ENCODE peak calls at places on chromosomes 2 and 18, in seven cellular contexts. One of them, this sample, is unnamed.

GRCh38 chr2:241815477-241816430 is 6.8 kb downstream of the NEU4 start:
- DNase-seq in dorsolateral prefrontal cortex: no peak
- DNase-seq in body of pancreas: no peak
- DNase-seq in fibroblast of lung: no peak
- DNase-seq in MM.1S: no peak
- DNase-seq in IMR-90: no peak
- DNase-seq in RWPE1: no peak
- DNase-seq in this sample: no peak

GRCh38 chr2:220147186-220147585 is 519.8 kb downstream of the SLC4A3 start:
- DNase-seq in body of pancreas: no peak
- DNase-seq in fibroblast of lung: peak
- DNase-seq in MM.1S: no peak
- DNase-seq in RWPE1: no peak
- DNase-seq in IMR-90: peak
- DNase-seq in dorsolateral prefrontal cortex: no peak
- DNase-seq in this sample: peak

GRCh38 chr2:219125225-219125885 is 35.3 kb downstream of the NHEJ1 start:
- DNase-seq in IMR-90: peak
- DNase-seq in MM.1S: no peak
- DNase-seq in RWPE1: peak
- DNase-seq in dorsolateral prefrontal cortex: no peak
- DNase-seq in body of pancreas: no peak
- DNase-seq in fibroblast of lung: peak
- DNase-seq in this sample: peak

GRCh38 chr2:212832211-212833195 is 293.9 kb upstream of the ERBB4 start:
- DNase-seq in RWPE1: no peak
- DNase-seq in MM.1S: no peak
- DNase-seq in body of pancreas: no peak
- DNase-seq in dorsolateral prefrontal cortex: no peak
- DNase-seq in fibroblast of lung: no peak
- DNase-seq in IMR-90: no peak
- DNase-seq in this sample: no peak

GRCh38 chr2:144950874-144951560 is 431.1 kb upstream of the ZEB2 start:
- DNase-seq in dorsolateral prefrontal cortex: no peak
- DNase-seq in MM.1S: no peak
- DNase-seq in fibroblast of lung: peak
- DNase-seq in RWPE1: peak
- DNase-seq in IMR-90: peak
- DNase-seq in body of pancreas: no peak
- DNase-seq in this sample: peak

GRCh38 chr18:21218862-21219261 is 23.2 kb upstream of the GREB1L start:
- DNase-seq in RWPE1: no peak
- DNase-seq in fibroblast of lung: no peak
- DNase-seq in body of pancreas: no peak
- DNase-seq in MM.1S: no peak
- DNase-seq in dorsolateral prefrontal cortex: no peak
- DNase-seq in IMR-90: no peak
- DNase-seq in this sample: no peak

GRCh38 chr2:237309011-237309410 is 105.0 kb downstream of the COL6A3 start:
- DNase-seq in body of pancreas: no peak
- DNase-seq in MM.1S: no peak
- DNase-seq in fibroblast of lung: peak
- DNase-seq in RWPE1: no peak
- DNase-seq in dorsolateral prefrontal cortex: no peak
- DNase-seq in IMR-90: no peak
- DNase-seq in this sample: no peak

GRCh38 chr2:144099746-144100438 is 420.0 kb downstream of the ZEB2 start:
- DNase-seq in fibroblast of lung: peak
- DNase-seq in body of pancreas: no peak
- DNase-seq in IMR-90: peak
- DNase-seq in RWPE1: peak
- DNase-seq in dorsolateral prefrontal cortex: no peak
- DNase-seq in MM.1S: no peak
- DNase-seq in this sample: peak

GRCh38 chr18:48949606-48950535 is 894 bp downstream of the SMAD7 start:
- DNase-seq in RWPE1: no peak
- DNase-seq in dorsolateral prefrontal cortex: no peak
- DNase-seq in body of pancreas: peak
- DNase-seq in fibroblast of lung: no peak
- DNase-seq in IMR-90: peak
- DNase-seq in MM.1S: peak
- DNase-seq in this sample: no peak

GRCh38 chr2:214765180-214765579 is 44.3 kb downstream of the BARD1 start:
- DNase-seq in IMR-90: no peak
- DNase-seq in RWPE1: no peak
- DNase-seq in body of pancreas: no peak
- DNase-seq in dorsolateral prefrontal cortex: no peak
- DNase-seq in fibroblast of lung: peak
- DNase-seq in MM.1S: no peak
- DNase-seq in this sample: no peak

GRCh38 chr2:154697422-154698237 is 865 bp upstream of the KCNJ3 start:
- DNase-seq in MM.1S: no peak
- DNase-seq in body of pancreas: peak
- DNase-seq in IMR-90: no peak
- DNase-seq in RWPE1: no peak
- DNase-seq in fibroblast of lung: peak
- DNase-seq in dorsolateral prefrontal cortex: peak
- DNase-seq in this sample: no peak

GRCh38 chr2:11099122-11100065 is 55.9 kb upstream of the SLC66A3 start:
- DNase-seq in fibroblast of lung: no peak
- DNase-seq in body of pancreas: no peak
- DNase-seq in dorsolateral prefrontal cortex: no peak
- DNase-seq in MM.1S: no peak
- DNase-seq in IMR-90: no peak
- DNase-seq in RWPE1: no peak
- DNase-seq in this sample: no peak

GRCh38 chr2:25342372-25343186 is 854 bp upstream of the DNMT3A start:
- DNase-seq in dorsolateral prefrontal cortex: peak
- DNase-seq in body of pancreas: peak
- DNase-seq in fibroblast of lung: peak
- DNase-seq in IMR-90: peak
- DNase-seq in MM.1S: peak
- DNase-seq in RWPE1: peak
- DNase-seq in this sample: peak

GRCh38 chr2:25343187-25343825 is 1.6 kb upstream of the DNMT3A start:
- DNase-seq in MM.1S: no peak
- DNase-seq in fibroblast of lung: no peak
- DNase-seq in IMR-90: no peak
- DNase-seq in dorsolateral prefrontal cortex: no peak
- DNase-seq in RWPE1: no peak
- DNase-seq in body of pancreas: no peak
- DNase-seq in this sample: no peak

GRCh38 chr2:25347205-25347815 is 5.6 kb upstream of the DNMT3A start:
- DNase-seq in MM.1S: no peak
- DNase-seq in body of pancreas: no peak
- DNase-seq in fibroblast of lung: peak
- DNase-seq in dorsolateral prefrontal cortex: no peak
- DNase-seq in IMR-90: peak
- DNase-seq in RWPE1: peak
- DNase-seq in this sample: peak

GRCh38 chr2:25349397-25349796 is 7.7 kb upstream of the DNMT3A start:
- DNase-seq in fibroblast of lung: peak
- DNase-seq in dorsolateral prefrontal cortex: no peak
- DNase-seq in RWPE1: no peak
- DNase-seq in IMR-90: peak
- DNase-seq in body of pancreas: no peak
- DNase-seq in MM.1S: no peak
- DNase-seq in this sample: peak

GRCh38 chr2:25347846-25348245 is 6.1 kb upstream of the DNMT3A start:
- DNase-seq in body of pancreas: no peak
- DNase-seq in RWPE1: no peak
- DNase-seq in fibroblast of lung: peak
- DNase-seq in IMR-90: peak
- DNase-seq in dorsolateral prefrontal cortex: no peak
- DNase-seq in MM.1S: no peak
- DNase-seq in this sample: no peak
- TF ChIP-seq CTCF in body of pancreas: no peak
- TF ChIP-seq CTCF in RWPE1: no peak
- TF ChIP-seq CTCF in fibroblast of lung: no peak
- TF ChIP-seq CTCF in IMR-90: no peak
- TF ChIP-seq CTCF in dorsolateral prefrontal cortex: no peak
- TF ChIP-seq CTCF in MM.1S: no peak
- TF ChIP-seq CTCF in this sample: no peak

DNA sequence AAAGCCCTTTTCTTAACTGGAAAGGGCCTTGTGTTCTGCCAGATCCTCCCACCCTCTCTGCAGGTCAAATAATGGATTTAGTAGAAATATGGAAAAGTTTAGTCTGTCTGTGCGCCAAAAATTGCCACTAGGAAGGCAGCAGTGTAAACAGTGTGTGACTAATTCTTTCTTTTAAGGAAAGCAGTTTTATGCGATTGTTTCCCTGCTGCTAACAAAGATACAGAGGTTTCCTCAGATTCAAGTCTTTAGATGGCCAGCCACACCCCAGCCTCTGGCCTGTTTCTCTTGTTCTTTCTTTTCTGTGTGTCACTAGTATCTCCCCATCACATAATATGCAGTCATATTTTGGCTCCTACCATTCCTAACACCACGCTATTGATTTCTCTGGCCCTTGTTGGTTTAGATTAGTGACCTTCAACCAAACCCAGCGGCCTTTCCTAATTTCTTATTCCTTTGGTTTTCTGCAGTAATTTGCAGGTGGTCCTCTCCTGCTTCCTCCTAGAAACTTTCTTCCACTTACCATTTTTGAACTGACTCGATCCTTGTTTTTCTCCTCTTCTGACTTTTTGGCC is 157.4 kb downstream of the LTBP1 start:
- DNase-seq in fibroblast of lung: peak
- DNase-seq in dorsolateral prefrontal cortex: no peak
- DNase-seq in body of pancreas: no peak
- DNase-seq in MM.1S: no peak
- DNase-seq in IMR-90: peak
- DNase-seq in RWPE1: no peak
- DNase-seq in this sample: no peak
- H3K27ac ChIP-seq in fibroblast of lung: peak
- H3K27ac ChIP-seq in dorsolateral prefrontal cortex: no peak
- H3K27ac ChIP-seq in body of pancreas: no peak
- H3K27ac ChIP-seq in MM.1S: no peak
- H3K27ac ChIP-seq in IMR-90: peak
- H3K27ac ChIP-seq in RWPE1: no peak
- H3K27ac ChIP-seq in this sample: peak

DNA sequence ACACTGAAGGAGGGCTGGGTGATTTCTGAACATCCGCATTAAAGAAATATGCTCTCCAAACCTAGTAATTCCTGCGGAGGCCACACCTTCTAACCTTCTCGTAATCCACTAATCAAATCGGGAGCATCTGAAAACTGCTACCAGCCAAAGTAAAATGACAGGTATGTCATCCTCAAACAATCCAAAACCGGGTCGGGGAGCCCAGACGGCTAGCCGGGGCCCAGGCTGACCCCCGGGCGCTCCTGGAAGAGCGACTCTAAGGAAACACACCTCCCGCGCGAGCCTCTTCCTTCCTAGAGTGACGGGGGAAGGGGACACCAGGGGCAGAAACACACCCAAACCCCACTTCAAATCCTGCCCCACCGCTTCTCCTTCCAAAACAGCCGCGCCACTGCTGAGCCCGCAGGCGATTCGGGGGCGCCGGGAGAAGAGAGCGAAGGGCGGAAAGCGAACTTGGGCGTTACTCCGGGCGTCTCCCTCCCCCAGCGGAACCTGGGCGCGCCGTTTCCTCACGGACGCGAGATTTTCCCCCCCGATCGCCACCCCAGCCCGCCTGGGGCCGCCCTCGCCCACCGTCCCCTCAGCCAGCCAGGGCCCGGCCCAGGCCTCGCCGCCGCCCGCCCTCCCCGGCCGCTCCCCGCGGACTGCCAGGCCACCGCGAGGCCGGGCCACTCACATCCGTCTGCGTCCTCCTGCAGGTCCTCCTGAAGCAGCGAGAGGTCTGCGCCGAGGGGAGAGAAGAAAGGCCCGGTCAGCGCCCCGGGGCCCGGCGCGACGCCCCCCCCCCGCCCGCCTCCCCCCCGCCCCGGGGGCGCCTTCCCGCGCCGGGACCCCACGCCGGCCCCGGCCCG is 584 bp downstream of the PPP4R1 start:
- DNase-seq in dorsolateral prefrontal cortex: peak
- DNase-seq in MM.1S: peak
- DNase-seq in IMR-90: peak
- DNase-seq in RWPE1: peak
- DNase-seq in fibroblast of lung: peak
- DNase-seq in body of pancreas: peak
- DNase-seq in this sample: no peak
- TF ChIP-seq CTCF in dorsolateral prefrontal cortex: no peak
- TF ChIP-seq CTCF in MM.1S: no peak
- TF ChIP-seq CTCF in IMR-90: no peak
- TF ChIP-seq CTCF in RWPE1: no peak
- TF ChIP-seq CTCF in fibroblast of lung: no peak
- TF ChIP-seq CTCF in body of pancreas: no peak
- TF ChIP-seq CTCF in this sample: no peak

GRCh38 chr2:84959045-84959493 is 11.9 kb upstream of the KCMF1 start:
- DNase-seq in fibroblast of lung: peak
- DNase-seq in dorsolateral prefrontal cortex: no peak
- DNase-seq in RWPE1: peak
- DNase-seq in IMR-90: peak
- DNase-seq in MM.1S: no peak
- DNase-seq in body of pancreas: peak
- DNase-seq in this sample: peak

GRCh38 chr2:84958135-84959044 is 12.6 kb upstream of the KCMF1 start:
- DNase-seq in RWPE1: peak
- DNase-seq in fibroblast of lung: peak
- DNase-seq in dorsolateral prefrontal cortex: no peak
- DNase-seq in IMR-90: peak
- DNase-seq in body of pancreas: peak
- DNase-seq in MM.1S: no peak
- DNase-seq in this sample: peak

GRCh38 chr2:84957771-84958134 is 13.2 kb upstream of the KCMF1 start:
- DNase-seq in dorsolateral prefrontal cortex: no peak
- DNase-seq in fibroblast of lung: no peak
- DNase-seq in RWPE1: no peak
- DNase-seq in MM.1S: no peak
- DNase-seq in IMR-90: no peak
- DNase-seq in body of pancreas: no peak
- DNase-seq in this sample: no peak

GRCh38 chr2:84960157-84960506 is 10.8 kb upstream of the KCMF1 start:
- DNase-seq in RWPE1: no peak
- DNase-seq in fibroblast of lung: no peak
- DNase-seq in IMR-90: no peak
- DNase-seq in MM.1S: no peak
- DNase-seq in dorsolateral prefrontal cortex: no peak
- DNase-seq in body of pancreas: no peak
- DNase-seq in this sample: no peak

DNA sequence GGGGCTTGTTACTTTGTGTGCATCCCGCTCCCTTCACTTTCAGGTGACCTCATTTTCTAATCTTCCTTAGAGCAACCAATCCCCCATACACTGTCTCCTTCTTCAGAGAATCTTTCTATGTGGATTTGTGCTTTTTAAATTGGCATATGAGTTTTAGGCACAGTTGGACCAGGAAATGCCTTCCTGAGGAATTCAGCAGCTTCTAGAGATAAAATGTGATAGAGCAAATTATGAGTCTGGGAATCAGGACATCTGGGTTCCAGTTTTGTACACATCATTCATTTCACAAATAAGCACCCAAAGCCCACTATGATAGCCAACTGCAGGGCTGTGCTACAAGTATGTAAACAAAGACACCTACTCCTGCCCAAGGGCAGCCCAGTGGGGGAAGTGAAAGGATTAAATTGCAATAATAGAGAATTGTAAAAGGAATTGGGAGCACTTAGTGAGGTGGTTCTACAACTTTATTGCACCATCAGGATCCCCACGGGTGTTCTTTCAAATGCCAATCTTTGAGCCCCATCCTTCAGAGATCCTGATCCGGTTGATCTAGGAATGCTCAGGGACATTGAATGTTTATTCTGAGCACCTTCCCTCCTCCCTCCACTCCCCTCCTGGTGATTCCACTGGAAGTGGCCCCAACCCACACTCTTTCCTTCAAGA is 11.3 kb upstream of the KCMF1 start:
- DNase-seq in MM.1S: no peak
- DNase-seq in RWPE1: no peak
- DNase-seq in IMR-90: peak
- DNase-seq in body of pancreas: peak
- DNase-seq in fibroblast of lung: peak
- DNase-seq in dorsolateral prefrontal cortex: no peak
- DNase-seq in this sample: no peak
- H3K27ac ChIP-seq in MM.1S: no peak
- H3K27ac ChIP-seq in RWPE1: peak
- H3K27ac ChIP-seq in IMR-90: peak
- H3K27ac ChIP-seq in body of pancreas: peak
- H3K27ac ChIP-seq in fibroblast of lung: peak
- H3K27ac ChIP-seq in dorsolateral prefrontal cortex: no peak
- H3K27ac ChIP-seq in this sample: peak